ENCODE peak calls at places on chromosomes 4 and X, in five cellular contexts. C is ovary, Q is SJSA1, S is uterus, A is sigmoid colon. I is an unnamed sample.
A peak's percentile ranks its signal among the peaks of the same experiment; 100 is the strongest.

GRCh38 chr4:139085141-139085540 is 69.6 kb downstream of the NOCT start:
- DNase-seq in C (no peak), Q (no peak), S (no peak), A (no peak), I (no peak)

GRCh38 chr4:168486961-168487820 is 6.9 kb upstream of the DDX60L start:
- DNase-seq in C (no peak), Q (peak; percentile 50), S (no peak), A (no peak), I (peak; percentile 76)

GRCh38 chrX:43386872-43387271 is 269.2 kb upstream of the MAOA start:
- DNase-seq in C (no peak), Q (no peak), S (no peak), A (no peak), I (no peak)

GRCh38 chr4:79281577-79282359 is 44.1 kb downstream of the NAA11 start:
- DNase-seq in C (no peak), Q (no peak), S (no peak), A (no peak), I (no peak)

GRCh38 chrX:119398974-119399771 is at the start of gene SLC25A43:
- DNase-seq in C (peak; percentile 52), Q (peak; percentile 37), S (peak; percentile 28), A (peak; percentile 76), I (no peak)

GRCh38 chrX:74902806-74903205 is 22.4 kb downstream of the NEXMIF start:
- DNase-seq in C (no peak), Q (no peak), S (no peak), A (no peak), I (no peak)

GRCh38 chr4:183201331-183201730 is 102.3 kb downstream of the WWC2 start:
- DNase-seq in C (no peak), Q (no peak), S (no peak), A (no peak), I (no peak)

GRCh38 chr4:8150152-8151090 is 8.2 kb downstream of the ABLIM2 start:
- DNase-seq in C (no peak), Q (no peak), S (no peak), A (no peak), I (no peak)

GRCh38 chr4:39042365-39042764 is 10.2 kb upstream of the TMEM156 start:
- DNase-seq in C (no peak), Q (no peak), S (no peak), A (no peak), I (no peak)

GRCh38 chrX:69238153-69238959 is 73.1 kb upstream of the PJA1 start:
- DNase-seq in C (no peak), Q (no peak), S (no peak), A (peak; percentile 80), I (no peak)

GRCh38 chr4:88017516-88018302 is 10.3 kb downstream of the PKD2 start:
- DNase-seq in C (no peak), Q (no peak), S (peak; percentile 78), A (peak; percentile 71), I (peak; percentile 42)

GRCh38 chrX:129780441-129781105 is 824 bp downstream of the SASH3 start:
- DNase-seq in C (no peak), Q (no peak), S (no peak), A (no peak), I (no peak)

GRCh38 chr4:89226665-89227572 is 80.7 kb downstream of the GPRIN3 start:
- DNase-seq in C (peak; percentile 77), Q (peak; percentile 52), S (peak; percentile 63), A (peak; percentile 84), I (peak; percentile 7)

GRCh38 chr4:73979407-73979806 is 2.4 kb downstream of the PF4 start:
- DNase-seq in C (no peak), Q (no peak), S (no peak), A (no peak), I (no peak)

GRCh38 chr4:145207934-145208333 is 27.5 kb upstream of the OTUD4 start:
- DNase-seq in C (no peak), Q (no peak), S (no peak), A (no peak), I (no peak)

GRCh38 chr4:10691651-10692050 is 7.1 kb upstream of the CLNK start:
- DNase-seq in C (no peak), Q (no peak), S (no peak), A (no peak), I (no peak)

GRCh38 chr4:177718514-177718913 is 276.3 kb upstream of the AGA start:
- DNase-seq in C (no peak), Q (no peak), S (no peak), A (no peak), I (no peak)

GRCh38 chr4:48139688-48140087 is 5.6 kb upstream of the TXK start:
- DNase-seq in C (no peak), Q (no peak), S (no peak), A (no peak), I (no peak)

GRCh38 chrX:11557120-11557519 is 108.6 kb downstream of the ARHGAP6 start:
- DNase-seq in C (no peak), Q (no peak), S (no peak), A (no peak), I (peak; percentile 7)

GRCh38 chr4:154491341-154491679 is 289 bp downstream of the DCHS2 start:
- DNase-seq in C (no peak), Q (no peak), S (peak; percentile 27), A (peak; percentile 72), I (no peak)

GRCh38 chr4:29405151-29405550 is 1315.0 kb upstream of the PCDH7 start:
- DNase-seq in C (no peak), Q (no peak), S (no peak), A (no peak), I (no peak)

GRCh38 chr4:183099537-183100297 is 660 bp downstream of the WWC2 start:
- DNase-seq in C (peak; percentile 68), Q (peak; percentile 60), S (peak; percentile 28), A (peak; percentile 74), I (no peak)

GRCh38 chr4:19119904-19120303 is 1098.3 kb upstream of the LCORL start:
- DNase-seq in C (no peak), Q (no peak), S (no peak), A (no peak), I (no peak)

GRCh38 chr4:54879576-54879975 is 221.8 kb downstream of the KIT start:
- DNase-seq in C (no peak), Q (no peak), S (no peak), A (no peak), I (no peak)

GRCh38 chr4:147732516-147733193 is 767 bp downstream of the ARHGAP10 start:
- DNase-seq in C (peak; percentile 72), Q (no peak), S (peak; percentile 45), A (peak; percentile 72), I (no peak)

GRCh38 chr4:18798123-18798522 is 776.6 kb upstream of the LCORL start:
- DNase-seq in C (no peak), Q (no peak), S (no peak), A (no peak), I (no peak)

DNA sequence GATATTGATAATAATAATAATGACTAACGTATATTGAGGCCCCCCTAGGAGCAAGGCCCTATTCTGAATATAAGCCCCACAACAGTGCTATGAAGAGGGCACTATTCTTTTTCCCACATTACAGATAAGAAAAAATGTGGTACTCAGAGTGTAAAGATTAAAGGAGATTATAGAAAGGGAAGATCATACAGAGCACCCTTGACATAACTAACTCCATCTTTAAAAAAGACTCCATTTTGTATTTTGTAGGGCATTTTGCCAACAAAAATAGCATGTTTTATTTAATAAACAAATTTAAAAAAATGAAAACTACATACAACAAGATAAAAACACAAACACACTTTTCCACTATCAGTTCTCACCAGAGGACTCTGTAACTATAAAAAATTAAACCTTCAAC is 42.1 kb downstream of the GUCY1A1 start:
- DNase-seq in C (no peak), Q (no peak), S (no peak), A (no peak), I (no peak)
- H3K27me3 ChIP-seq in C (no peaks in the 10 kb centered on the region), Q (no peaks in the 10 kb centered on the region), S (no peaks in the 10 kb centered on the region), A (no peaks in the 10 kb centered on the region), I (no peaks in the 10 kb centered on the region)

GRCh38 chr4:5572114-5572513 is 136.2 kb downstream of the EVC2 start:
- DNase-seq in C (no peak), Q (no peak), S (no peak), A (no peak), I (no peak)
- H3K36me3 ChIP-seq in C (no peaks in the 10 kb centered on the region), Q (no peaks in the 10 kb centered on the region), S (no peaks in the 10 kb centered on the region), A (peaks cover 31% of the 10 kb centered on the region), I (peaks cover 4% of the 10 kb centered on the region)

GRCh38 chrX:34764842-34765241 is 107.8 kb upstream of the TMEM47 start:
- DNase-seq in C (no peak), Q (no peak), S (no peak), A (no peak), I (no peak)

GRCh38 chrX:34768290-34768689 is 111.2 kb upstream of the TMEM47 start:
- DNase-seq in C (no peak), Q (no peak), S (no peak), A (no peak), I (no peak)

GRCh38 chrX:34770511-34770910 is 113.4 kb upstream of the TMEM47 start:
- DNase-seq in C (no peak), Q (no peak), S (no peak), A (no peak), I (no peak)
- H3K27me3 ChIP-seq in C (no peaks in the 10 kb centered on the region), Q (no peaks in the 10 kb centered on the region), S (no peaks in the 10 kb centered on the region), A (no peaks in the 10 kb centered on the region), I (no peaks in the 10 kb centered on the region)

GRCh38 chr4:185318679-185319078 is 77.0 kb downstream of the LRP2BP start:
- DNase-seq in C (no peak), Q (no peak), S (no peak), A (no peak), I (peak; percentile 7)
- H3K36me3 ChIP-seq in C (no peaks in the 10 kb centered on the region), Q (peaks cover 16% of the 10 kb centered on the region), S (no peaks in the 10 kb centered on the region), A (no peaks in the 10 kb centered on the region), I (no peaks in the 10 kb centered on the region)

DNA sequence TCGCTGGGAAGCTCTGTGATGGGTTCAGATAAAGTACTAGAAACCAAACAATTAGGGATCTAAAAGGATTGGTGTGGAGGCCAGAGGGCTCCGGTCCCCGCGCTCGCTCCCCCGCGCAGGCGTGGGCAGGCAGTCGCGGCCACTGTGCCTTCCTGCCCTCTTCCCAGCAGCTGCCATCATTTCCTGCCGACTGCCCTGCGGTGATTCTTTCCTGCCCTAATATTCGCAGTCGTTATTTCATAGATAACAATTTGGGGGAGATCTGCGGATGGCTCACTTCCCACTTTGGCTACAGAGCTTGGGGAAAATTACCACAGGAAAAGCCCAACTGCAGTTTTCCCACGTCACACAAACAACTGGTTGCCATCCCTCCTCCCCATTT is 2.2 kb downstream of the GRIA2 start:
- DNase-seq in C (no peak), Q (no peak), S (no peak), A (no peak), I (no peak)
- H3K27me3 ChIP-seq in C (no peaks in the 10 kb centered on the region), Q (peaks cover 51% of the 10 kb centered on the region), S (no peaks in the 10 kb centered on the region), A (peaks cover 63% of the 10 kb centered on the region), I (peaks cover 43% of the 10 kb centered on the region)

GRCh38 chr4:99052902-99053301 is 35.7 kb downstream of the ADH5 start:
- DNase-seq in C (no peak), Q (no peak), S (no peak), A (no peak), I (no peak)
- H3K36me3 ChIP-seq in C (no peaks in the 10 kb centered on the region), Q (peaks cover 58% of the 10 kb centered on the region), S (no peaks in the 10 kb centered on the region), A (peaks cover 8% of the 10 kb centered on the region), I (peaks cover 21% of the 10 kb centered on the region)

I was measured in keratinocyte.